ENCODE peak calls at places on chromosomes 6 and 20, in six cellular contexts. Y, K, F, W, N and B are unnamed samples.

GRCh38 chr6:105596284-105596755 is 193.4 kb upstream of the PREP start:
- DNase-seq in Y (no peak), K (no peak), F (no peak), W (no peak), N (no peak), B (peak)

GRCh38 chr6:155313602-155314091 is 637 bp downstream of the TFB1M start:
- DNase-seq in Y (no peak), K (no peak), F (peak), W (peak), N (no peak), B (no peak)

GRCh38 chr6:57040011-57040410 is 6.5 kb upstream of the KIAA1586 start:
- DNase-seq in Y (peak), K (peak), F (no peak), W (no peak), N (no peak), B (no peak)

GRCh38 chr6:136163260-136163659 is 86.9 kb downstream of the MTFR2 start:
- DNase-seq in Y (no peak), K (no peak), F (no peak), W (no peak), N (no peak), B (no peak)

GRCh38 chr6:77106992-77107391 is 356.3 kb downstream of the HTR1B start:
- DNase-seq in Y (no peak), K (no peak), F (no peak), W (no peak), N (no peak), B (no peak)

GRCh38 chr6:11585426-11586016 is 48.0 kb downstream of the TMEM170B start:
- DNase-seq in Y (peak), K (peak), F (peak), W (peak), N (no peak), B (peak)

GRCh38 chr6:17705428-17705777 is 1.3 kb downstream of the NUP153 start:
- DNase-seq in Y (peak), K (peak), F (peak), W (peak), N (no peak), B (peak)

GRCh38 chr6:11722805-11723631 is 55.6 kb downstream of the ADTRP start:
- DNase-seq in Y (no peak), K (no peak), F (no peak), W (no peak), N (no peak), B (no peak)

GRCh38 chr20:2485662-2486061 is 15.1 kb upstream of the SNRPB start:
- DNase-seq in Y (no peak), K (no peak), F (no peak), W (no peak), N (no peak), B (no peak)

GRCh38 chr6:132971676-132972075 is 157.3 kb downstream of the RPS12 start:
- DNase-seq in Y (no peak), K (no peak), F (no peak), W (no peak), N (no peak), B (no peak)

GRCh38 chr6:147141690-147142308 is 62.4 kb upstream of the STXBP5 start:
- DNase-seq in Y (no peak), K (no peak), F (no peak), W (peak), N (no peak), B (no peak)
- TF ChIP-seq JUND in Y (no peak), K (peak), F (no peak), W (peak), N (no peak), B (no peak)

GRCh38 chr20:62193079-62194025 is 10.5 kb downstream of the MTG2 start:
- DNase-seq in Y (no peak), K (no peak), F (no peak), W (no peak), N (no peak), B (no peak)
- TF ChIP-seq JUND in Y (no peak), K (no peak), F (no peak), W (no peak), N (no peak), B (no peak)

DNA sequence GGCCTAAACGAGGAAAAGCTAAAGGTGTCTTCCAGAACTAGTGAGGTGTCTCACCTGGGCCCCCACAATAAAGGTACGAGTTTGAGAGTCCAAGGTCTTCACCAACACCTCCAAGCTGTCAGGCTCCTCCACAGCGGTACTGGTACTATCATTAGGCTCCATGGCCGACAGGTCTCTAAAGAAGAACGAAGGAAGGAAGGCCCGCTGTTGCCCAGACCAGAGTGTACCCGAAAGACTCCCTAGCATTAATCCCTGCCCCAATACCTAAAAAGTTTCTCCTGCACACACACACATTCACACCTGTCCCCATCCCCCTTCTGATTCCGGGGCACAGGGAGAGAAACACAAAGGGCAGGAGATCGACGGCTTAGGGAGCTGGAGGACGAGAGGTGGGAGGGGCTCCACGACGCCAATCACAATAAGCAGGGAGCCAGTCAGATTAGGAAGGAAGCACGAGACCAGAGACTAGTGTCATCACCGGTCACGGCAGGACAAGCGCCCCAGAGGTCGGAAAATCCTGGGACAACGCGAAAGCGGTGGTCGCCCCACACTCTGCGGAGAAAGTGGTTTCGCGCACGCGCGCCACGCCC is 764 bp downstream of the BAG6 start:
- DNase-seq in Y (peak), K (peak), F (peak), W (peak), N (peak), B (peak)
- TF ChIP-seq JUND in Y (no peak), K (no peak), F (no peak), W (peak), N (no peak), B (no peak)

DNA sequence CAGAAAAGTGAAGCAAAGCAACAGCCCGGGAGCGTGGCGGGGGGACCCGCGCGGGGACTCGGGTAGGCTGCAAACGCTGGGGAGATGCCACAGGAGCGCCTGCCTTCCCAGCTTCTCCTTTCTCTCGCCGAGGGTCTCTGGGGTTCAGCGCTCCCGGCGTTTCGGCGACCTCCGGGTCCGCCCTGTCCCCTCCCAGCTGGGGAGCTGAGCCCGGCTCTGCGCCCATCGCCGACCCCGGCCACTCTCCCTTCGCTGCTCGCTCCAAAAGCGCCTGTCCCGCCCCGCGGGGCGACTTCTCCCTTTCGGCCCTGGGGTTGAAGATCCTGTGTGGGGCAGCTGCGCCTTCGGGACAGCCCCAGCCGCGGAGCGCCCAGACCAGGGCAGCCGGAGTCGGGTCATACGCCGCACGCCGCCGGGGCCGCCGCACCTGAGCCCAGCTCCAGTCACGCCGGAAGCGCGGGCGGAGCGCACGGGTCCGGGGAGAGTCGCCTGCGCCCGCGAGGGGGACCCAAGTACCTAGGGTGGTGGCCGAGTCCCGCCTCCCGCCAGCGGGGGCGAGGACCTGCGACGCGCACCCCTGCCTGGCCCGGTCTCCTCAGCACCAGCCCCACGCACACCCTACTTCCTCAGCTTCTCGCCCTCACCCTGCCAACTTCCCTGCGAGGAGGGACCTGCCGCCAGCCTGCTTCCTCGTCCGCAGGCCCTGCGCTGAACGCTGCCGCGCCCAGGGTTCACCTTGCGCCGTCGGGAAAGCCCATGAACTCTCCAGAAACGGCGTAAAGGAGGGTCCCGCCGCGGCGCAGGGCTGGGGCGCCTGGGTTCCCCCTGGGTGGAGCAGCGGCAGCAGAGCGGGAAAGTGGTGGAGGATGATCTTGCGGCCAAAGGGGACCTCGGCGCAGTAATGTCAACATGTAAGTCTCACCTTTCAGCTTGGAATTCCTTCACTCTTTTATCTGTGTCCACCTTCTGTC is at the start of gene ADGRG6:
- DNase-seq in Y (peak), K (peak), F (peak), W (peak), N (no peak), B (peak)
- TF ChIP-seq JUND in Y (no peak), K (no peak), F (peak), W (no peak), N (no peak), B (no peak)